ENCODE peak calls at places on chromosomes 1 and 21, in nine cellular contexts. A, K, B, U, C, F, L, E and Y are unnamed samples.

GRCh38 chr1:186404454-186405051 is 28.9 kb downstream of the ODR4 start:
- DNase-seq in F (no peak), U (no peak), E (peak), C (no peak), B (peak), L (no peak), K (peak), A (peak), Y (no peak)

GRCh38 chr1:43513471-43514173 is 17.1 kb upstream of the PTPRF start:
- DNase-seq in E (no peak), U (no peak), A (no peak), F (no peak), K (no peak), L (no peak), B (no peak), C (no peak), Y (no peak)

GRCh38 chr1:160972939-160973338 is 18.3 kb upstream of the ITLN2 start:
- DNase-seq in L (no peak), E (no peak), B (no peak), U (no peak), C (no peak), F (no peak), A (no peak), K (no peak), Y (no peak)

GRCh38 chr1:48555271-48555670 is 83.3 kb upstream of the SPATA6 start:
- DNase-seq in C (no peak), L (no peak), B (no peak), A (no peak), F (no peak), E (no peak), U (no peak), K (no peak), Y (no peak)

GRCh38 chr1:234890694-234891093 is 237.9 kb downstream of the TOMM20 start:
- DNase-seq in A (no peak), L (no peak), F (no peak), E (no peak), C (no peak), U (no peak), B (no peak), K (no peak), Y (no peak)

GRCh38 chr1:160658162-160658955 is 11.5 kb upstream of the SLAMF1 start:
- DNase-seq in K (no peak), F (no peak), C (no peak), B (no peak), L (no peak), A (peak), U (no peak), E (no peak), Y (no peak)

GRCh38 chr1:201990427-201990826 is 8.0 kb downstream of the RNPEP start:
- DNase-seq in A (peak), F (no peak), L (no peak), B (no peak), U (peak), E (peak), K (no peak), C (no peak), Y (peak)

GRCh38 chr21:15826147-15826780 is 96.5 kb downstream of the USP25 start:
- DNase-seq in K (peak), F (peak), E (peak), B (peak), L (peak), A (peak), C (no peak), U (no peak), Y (peak)

GRCh38 chr1:22790232-22791008 is 79.8 kb downstream of the EPHB2 start:
- DNase-seq in B (no peak), L (peak), C (no peak), U (no peak), A (no peak), K (no peak), F (no peak), E (no peak), Y (no peak)

GRCh38 chr21:25639167-25639921 is at the start of gene JAM2:
- DNase-seq in E (peak), A (peak), B (peak), F (no peak), K (peak), U (no peak), L (peak), C (peak), Y (peak)

GRCh38 chr1:186812560-186812959 is 16.2 kb upstream of the PLA2G4A start:
- DNase-seq in U (no peak), C (no peak), A (peak), F (no peak), L (no peak), K (no peak), E (peak), B (peak), Y (no peak)

GRCh38 chr21:28687571-28687970 is 305.1 kb downstream of the LTN1 start:
- DNase-seq in A (peak), U (no peak), K (no peak), L (no peak), F (no peak), C (no peak), E (no peak), B (peak), Y (no peak)

GRCh38 chr1:56915960-56916359 is 49.9 kb downstream of the C8B start:
- DNase-seq in A (no peak), C (no peak), E (no peak), L (no peak), U (peak), F (no peak), K (no peak), B (no peak), Y (no peak)

GRCh38 chr1:36419158-36419557 is 21.4 kb upstream of the LSM10 start:
- DNase-seq in U (no peak), F (no peak), A (no peak), C (no peak), B (no peak), K (no peak), E (no peak), L (no peak), Y (peak)

GRCh38 chr1:66752671-66753371 is 562 bp downstream of the DYNLT5 start:
- DNase-seq in E (no peak), F (no peak), B (no peak), C (no peak), L (no peak), K (no peak), U (no peak), A (no peak), Y (no peak)
- H3K4me3 ChIP-seq in E (peak), F (no peak), B (peak), C (peak), L (no peak), K (peak), U (peak), A (peak), Y (peak)

GRCh38 chr1:45622891-45623394 is 911 bp downstream of the CCDC17 start:
- DNase-seq in E (no peak), A (peak), U (no peak), B (no peak), K (no peak), L (no peak), C (no peak), F (no peak), Y (no peak)
- H3K4me3 ChIP-seq in E (no peak), A (no peak), U (no peak), B (no peak), K (no peak), L (no peak), C (no peak), F (no peak), Y (peak)

GRCh38 chr1:164602480-164603093 is 43.6 kb downstream of the PBX1 start:
- DNase-seq in B (peak), C (peak), F (no peak), U (peak), A (peak), E (peak), L (peak), K (no peak), Y (peak)
- H3K4me3 ChIP-seq in B (no peak), C (no peak), F (peak), U (peak), A (peak), E (no peak), L (no peak), K (no peak), Y (no peak)

GRCh38 chr1:226989081-226989747 is 49.1 kb downstream of the COQ8A start:
- DNase-seq in B (no peak), L (no peak), K (no peak), A (no peak), C (peak), F (no peak), E (no peak), U (no peak), Y (no peak)
- H3K4me3 ChIP-seq in B (no peak), L (no peak), K (no peak), A (no peak), C (no peak), F (no peak), E (no peak), U (no peak), Y (no peak)